ENCODE peak calls at places on chromosomes 5 and 9, in nine cellular contexts. One of them, this sample, is unnamed.

GRCh38 chr9:100428871-100429654 is 2.1 kb downstream of the MSANTD3 start:
- DNase-seq in AML-193: no peak
- DNase-seq in transverse colon: no peak
- DNase-seq in GM23248: peak
- DNase-seq in HT-29: peak
- DNase-seq in fibroblast of lung: peak
- DNase-seq in HT1080: peak
- DNase-seq in SK-MEL-5: peak
- DNase-seq in putamen: no peak
- DNase-seq in this sample: peak

GRCh38 chr9:133990366-133991210 is 1.5 kb downstream of the VAV2 start:
- DNase-seq in AML-193: no peak
- DNase-seq in fibroblast of lung: peak
- DNase-seq in HT1080: peak
- DNase-seq in putamen: no peak
- DNase-seq in HT-29: peak
- DNase-seq in transverse colon: peak
- DNase-seq in GM23248: peak
- DNase-seq in SK-MEL-5: no peak
- DNase-seq in this sample: no peak

GRCh38 chr9:121985792-121986494 is 107.2 kb downstream of the TTLL11 start:
- DNase-seq in AML-193: no peak
- DNase-seq in fibroblast of lung: no peak
- DNase-seq in HT-29: no peak
- DNase-seq in transverse colon: no peak
- DNase-seq in GM23248: peak
- DNase-seq in HT1080: no peak
- DNase-seq in putamen: peak
- DNase-seq in SK-MEL-5: no peak
- DNase-seq in this sample: peak

GRCh38 chr5:79229357-79230174 is 6.4 kb upstream of the JMY start:
- DNase-seq in GM23248: peak
- DNase-seq in HT-29: no peak
- DNase-seq in HT1080: peak
- DNase-seq in transverse colon: no peak
- DNase-seq in fibroblast of lung: peak
- DNase-seq in AML-193: no peak
- DNase-seq in putamen: no peak
- DNase-seq in SK-MEL-5: no peak
- DNase-seq in this sample: no peak

GRCh38 chr5:6202615-6203365 is 175.6 kb downstream of the MED10 start:
- DNase-seq in fibroblast of lung: no peak
- DNase-seq in putamen: no peak
- DNase-seq in SK-MEL-5: peak
- DNase-seq in GM23248: no peak
- DNase-seq in HT1080: no peak
- DNase-seq in AML-193: no peak
- DNase-seq in transverse colon: no peak
- DNase-seq in HT-29: peak
- DNase-seq in this sample: no peak

GRCh38 chr5:11719888-11720481 is 184.3 kb downstream of the CTNND2 start:
- DNase-seq in transverse colon: peak
- DNase-seq in AML-193: peak
- DNase-seq in HT-29: peak
- DNase-seq in fibroblast of lung: no peak
- DNase-seq in SK-MEL-5: peak
- DNase-seq in GM23248: peak
- DNase-seq in putamen: peak
- DNase-seq in HT1080: peak
- DNase-seq in this sample: no peak

GRCh38 chr5:28014779-28015178 is 976.4 kb upstream of the CDH9 start:
- DNase-seq in HT-29: peak
- DNase-seq in GM23248: no peak
- DNase-seq in AML-193: no peak
- DNase-seq in SK-MEL-5: peak
- DNase-seq in fibroblast of lung: no peak
- DNase-seq in putamen: no peak
- DNase-seq in transverse colon: no peak
- DNase-seq in HT1080: peak
- DNase-seq in this sample: no peak

GRCh38 chr5:170534177-170534576 is 30.4 kb downstream of the KCNIP1 start:
- DNase-seq in HT-29: peak
- DNase-seq in fibroblast of lung: no peak
- DNase-seq in AML-193: no peak
- DNase-seq in putamen: no peak
- DNase-seq in SK-MEL-5: no peak
- DNase-seq in HT1080: no peak
- DNase-seq in GM23248: no peak
- DNase-seq in transverse colon: no peak
- DNase-seq in this sample: no peak